ENCODE peak calls at places on chromosome 21, in eight cellular contexts. U is central memory CD4-positive, alpha-beta T cell; N is tibial artery; E is NCI-H345; F is HFFc6; Z is A549; H is DMS53; X is neural crest cell. I is an unnamed sample.

GRCh38 chr21:45199201-45199600 is 88.5 kb downstream of the POFUT2 start:
- DNase-seq in U (no peak), N (no peak), E (no peak), F (no peak), Z (no peak), H (no peak), X (no peak), I (no peak)

GRCh38 chr21:33265664-33266049 is 510 bp upstream of the IL10RB start:
- DNase-seq in U (peak; percentile 45), N (peak; percentile 65), E (peak; percentile 12), F (no peak), Z (no peak), H (peak; percentile 75), X (no peak), I (no peak)

GRCh38 chr21:32325706-32326105 is 27.1 kb downstream of the MRAP start:
- DNase-seq in U (no peak), N (no peak), E (no peak), F (no peak), Z (no peak), H (no peak), X (no peak), I (no peak)

GRCh38 chr21:46214478-46215340 is 13.9 kb downstream of the LSS start:
- DNase-seq in U (no peak), N (peak; percentile 16), E (no peak), F (no peak), Z (no peak), H (no peak), X (no peak), I (no peak)

GRCh38 chr21:36695671-36696389 is 3.1 kb upstream of the SIM2 start:
- DNase-seq in U (no peak), N (no peak), E (no peak), F (no peak), Z (no peak), H (no peak), X (peak; percentile 16), I (no peak)

GRCh38 chr21:39850333-39850732 is 16.9 kb upstream of the PCP4 start:
- DNase-seq in U (no peak), N (no peak), E (peak; percentile 26), F (no peak), Z (no peak), H (no peak), X (no peak), I (no peak)

GRCh38 chr21:14900058-14900457 is 164.7 kb downstream of the NRIP1 start:
- DNase-seq in U (no peak), N (no peak), E (no peak), F (peak; percentile 59), Z (no peak), H (peak; percentile 31), X (no peak), I (no peak)

GRCh38 chr21:33975548-33976081 is 60.0 kb upstream of the ATP5PO start:
- DNase-seq in U (peak; percentile 36), N (no peak), E (no peak), F (peak; percentile 58), Z (no peak), H (peak; percentile 37), X (no peak), I (no peak)

GRCh38 chr21:41824466-41825207 is 54.5 kb downstream of the PRDM15 start:
- DNase-seq in U (no peak), N (no peak), E (no peak), F (no peak), Z (no peak), H (peak; percentile 63), X (no peak), I (no peak)

GRCh38 chr21:34808569-34809204 is 139.9 kb downstream of the CLIC6 start:
- DNase-seq in U (no peak), N (no peak), E (no peak), F (peak; percentile 46), Z (no peak), H (no peak), X (no peak), I (no peak)

GRCh38 chr21:43867332-43867703 is 2.3 kb downstream of the AGPAT3 start:
- DNase-seq in U (no peak), N (no peak), E (no peak), F (no peak), Z (no peak), H (no peak), X (no peak), I (no peak)

GRCh38 chr21:26679299-26679698 is 106.2 kb upstream of the CYYR1 start:
- DNase-seq in U (no peak), N (no peak), E (no peak), F (no peak), Z (no peak), H (no peak), X (no peak), I (no peak)

GRCh38 chr21:35048706-35049617 is at the start of gene RUNX1:
- DNase-seq in U (peak; percentile 89), N (peak; percentile 41), E (no peak), F (peak; percentile 87), Z (no peak), H (peak; percentile 30), X (no peak), I (no peak)

GRCh38 chr21:15804247-15804985 is 74.6 kb downstream of the USP25 start:
- DNase-seq in U (no peak), N (no peak), E (no peak), F (no peak), Z (no peak), H (no peak), X (no peak), I (no peak)

GRCh38 chr21:39663066-39663465 is 50.3 kb downstream of the B3GALT5 start:
- DNase-seq in U (no peak), N (no peak), E (no peak), F (no peak), Z (no peak), H (no peak), X (no peak), I (no peak)

GRCh38 chr21:26171310-26172100 is 935 bp upstream of the APP start:
- DNase-seq in U (no peak), N (no peak), E (peak; percentile 47), F (no peak), Z (no peak), H (peak; percentile 69), X (no peak), I (no peak)

GRCh38 chr21:45830221-45830640 is 151.3 kb upstream of the COL6A1 start:
- DNase-seq in U (no peak), N (no peak), E (peak; percentile 71), F (no peak), Z (no peak), H (peak; percentile 80), X (no peak), I (no peak)

GRCh38 chr21:42129300-42130266 is 58.5 kb downstream of the UMODL1 start:
- DNase-seq in U (no peak), N (no peak), E (no peak), F (no peak), Z (no peak), H (no peak), X (no peak), I (no peak)

GRCh38 chr21:44006656-44007055 is 5.5 kb upstream of the TRAPPC10 start:
- DNase-seq in U (no peak), N (no peak), E (no peak), F (peak; percentile 49), Z (no peak), H (no peak), X (no peak), I (no peak)

GRCh38 chr21:29305561-29305960 is 6.8 kb downstream of the BACH1 start:
- DNase-seq in U (no peak), N (no peak), E (no peak), F (no peak), Z (no peak), H (no peak), X (no peak), I (no peak)

GRCh38 chr21:42575111-42575510 is 61.5 kb downstream of the SLC37A1 start:
- DNase-seq in U (no peak), N (peak; percentile 4), E (no peak), F (no peak), Z (no peak), H (no peak), X (no peak), I (no peak)

GRCh38 chr21:32382108-32382601 is 10.7 kb downstream of the URB1 start:
- DNase-seq in U (no peak), N (no peak), E (no peak), F (peak; percentile 58), Z (no peak), H (no peak), X (no peak), I (no peak)

GRCh38 chr21:45253633-45254556 is 33.8 kb downstream of the POFUT2 start:
- DNase-seq in U (no peak), N (peak; percentile 12), E (no peak), F (no peak), Z (no peak), H (no peak), X (no peak), I (no peak)

GRCh38 chr21:41828884-41829360 is 50.2 kb downstream of the PRDM15 start:
- DNase-seq in U (no peak), N (no peak), E (no peak), F (no peak), Z (no peak), H (no peak), X (no peak), I (no peak)

GRCh38 chr21:45545236-45545570 is 3.0 kb upstream of the SLC19A1 start:
- DNase-seq in U (no peak), N (no peak), E (no peak), F (no peak), Z (no peak), H (no peak), X (no peak), I (no peak)

GRCh38 chr21:15309022-15309590 is 244.3 kb upstream of the NRIP1 start:
- DNase-seq in U (no peak), N (no peak), E (no peak), F (no peak), Z (no peak), H (no peak), X (no peak), I (no peak)

GRCh38 chr21:35648512-35648911 is 411.8 kb downstream of the SETD4 start:
- DNase-seq in U (no peak), N (no peak), E (peak; percentile 95), F (no peak), Z (no peak), H (peak; percentile 88), X (no peak), I (no peak)

GRCh38 chr21:28444131-28444530 is 548.5 kb downstream of the LTN1 start:
- DNase-seq in U (no peak), N (no peak), E (no peak), F (peak; percentile 46), Z (no peak), H (no peak), X (no peak), I (no peak)

GRCh38 chr21:29154270-29154669 is 23.8 kb downstream of the MAP3K7CL start:
- DNase-seq in U (no peak), N (no peak), E (no peak), F (no peak), Z (no peak), H (no peak), X (no peak), I (no peak)

GRCh38 chr21:29365636-29366305 is 67.0 kb downstream of the BACH1 start:
- DNase-seq in U (no peak), N (no peak), E (no peak), F (no peak), Z (no peak), H (no peak), X (no peak), I (no peak)

GRCh38 chr21:38506606-38507331 is 8.5 kb upstream of the ERG start:
- DNase-seq in U (no peak), N (no peak), E (no peak), F (no peak), Z (no peak), H (peak; percentile 69), X (no peak), I (no peak)

GRCh38 chr21:26966978-26967913 is at the start of gene ADAMTS5:
- DNase-seq in U (no peak), N (peak; percentile 59), E (no peak), F (peak; percentile 66), Z (no peak), H (peak; percentile 69), X (peak; percentile 37), I (peak; percentile 27)

GRCh38 chr21:45001134-45002095 is 61.6 kb downstream of the SLX9 start:
- DNase-seq in U (no peak), N (peak; percentile 85), E (no peak), F (peak; percentile 13), Z (peak; percentile 18), H (peak; percentile 38), X (no peak), I (no peak)

GRCh38 chr21:39612233-39613028 is at the start of gene B3GALT5:
- DNase-seq in U (no peak), N (no peak), E (peak; percentile 83), F (no peak), Z (no peak), H (peak; percentile 80), X (peak; percentile 65), I (peak; percentile 46)

I was measured in 8988T.